ENCODE peak calls at places on chromosome 5, in ten cellular contexts. One of them, this sample, is unnamed.

GRCh38 chr5:180970336-180970735 is 18.3 kb upstream of the BTNL3 start:
- DNase-seq in CD8-positive, alpha-beta memory T cell: no peak
- DNase-seq in fibroblast of the aortic adventitia: no peak
- DNase-seq in BE2C: no peak
- DNase-seq in CD8-positive, alpha-beta T cell: no peak
- DNase-seq in SJSA1: no peak
- DNase-seq in ovary: no peak
- DNase-seq in astrocyte of the spinal cord: no peak
- DNase-seq in SK-N-SH: no peak
- DNase-seq in GM06990: no peak
- DNase-seq in this sample: no peak

GRCh38 chr5:72921886-72922285 is 34.0 kb upstream of the FCHO2 start:
- DNase-seq in CD8-positive, alpha-beta memory T cell: no peak
- DNase-seq in fibroblast of the aortic adventitia: no peak
- DNase-seq in BE2C: no peak
- DNase-seq in CD8-positive, alpha-beta T cell: no peak
- DNase-seq in SJSA1: no peak
- DNase-seq in ovary: no peak
- DNase-seq in astrocyte of the spinal cord: no peak
- DNase-seq in SK-N-SH: no peak
- DNase-seq in GM06990: no peak
- DNase-seq in this sample: no peak

GRCh38 chr5:554284-554988 is 30.2 kb upstream of the SLC9A3 start:
- DNase-seq in CD8-positive, alpha-beta memory T cell: no peak
- DNase-seq in fibroblast of the aortic adventitia: no peak
- DNase-seq in BE2C: peak
- DNase-seq in CD8-positive, alpha-beta T cell: no peak
- DNase-seq in SJSA1: no peak
- DNase-seq in ovary: no peak
- DNase-seq in astrocyte of the spinal cord: no peak
- DNase-seq in SK-N-SH: no peak
- DNase-seq in GM06990: no peak
- DNase-seq in this sample: no peak

GRCh38 chr5:138874241-138874640 is 894 bp downstream of the LRRTM2 start:
- DNase-seq in CD8-positive, alpha-beta memory T cell: no peak
- DNase-seq in fibroblast of the aortic adventitia: peak
- DNase-seq in BE2C: peak
- DNase-seq in CD8-positive, alpha-beta T cell: no peak
- DNase-seq in SJSA1: no peak
- DNase-seq in ovary: no peak
- DNase-seq in astrocyte of the spinal cord: peak
- DNase-seq in SK-N-SH: peak
- DNase-seq in GM06990: no peak
- DNase-seq in this sample: no peak

GRCh38 chr5:173515526-173515925 is 100.9 kb downstream of the BOD1 start:
- DNase-seq in CD8-positive, alpha-beta memory T cell: no peak
- DNase-seq in fibroblast of the aortic adventitia: peak
- DNase-seq in BE2C: no peak
- DNase-seq in CD8-positive, alpha-beta T cell: no peak
- DNase-seq in SJSA1: peak
- DNase-seq in ovary: no peak
- DNase-seq in astrocyte of the spinal cord: no peak
- DNase-seq in SK-N-SH: no peak
- DNase-seq in GM06990: no peak
- DNase-seq in this sample: no peak

GRCh38 chr5:41252036-41252435 is 38.7 kb upstream of the C6 start:
- DNase-seq in CD8-positive, alpha-beta memory T cell: no peak
- DNase-seq in fibroblast of the aortic adventitia: peak
- DNase-seq in BE2C: no peak
- DNase-seq in CD8-positive, alpha-beta T cell: no peak
- DNase-seq in SJSA1: no peak
- DNase-seq in ovary: no peak
- DNase-seq in astrocyte of the spinal cord: peak
- DNase-seq in SK-N-SH: no peak
- DNase-seq in GM06990: no peak
- DNase-seq in this sample: no peak

GRCh38 chr5:143641957-143642356 is 170.0 kb upstream of the HMHB1 start:
- DNase-seq in CD8-positive, alpha-beta memory T cell: no peak
- DNase-seq in fibroblast of the aortic adventitia: no peak
- DNase-seq in BE2C: no peak
- DNase-seq in CD8-positive, alpha-beta T cell: no peak
- DNase-seq in SJSA1: no peak
- DNase-seq in ovary: no peak
- DNase-seq in astrocyte of the spinal cord: no peak
- DNase-seq in SK-N-SH: no peak
- DNase-seq in GM06990: no peak
- DNase-seq in this sample: no peak

GRCh38 chr5:81401266-81401665 is 7.3 kb upstream of the ACOT12 start:
- DNase-seq in CD8-positive, alpha-beta memory T cell: no peak
- DNase-seq in fibroblast of the aortic adventitia: no peak
- DNase-seq in BE2C: no peak
- DNase-seq in CD8-positive, alpha-beta T cell: no peak
- DNase-seq in SJSA1: no peak
- DNase-seq in ovary: no peak
- DNase-seq in astrocyte of the spinal cord: no peak
- DNase-seq in SK-N-SH: no peak
- DNase-seq in GM06990: no peak
- DNase-seq in this sample: no peak

GRCh38 chr5:151880304-151880703 is 44.3 kb downstream of the GLRA1 start:
- DNase-seq in CD8-positive, alpha-beta memory T cell: no peak
- DNase-seq in fibroblast of the aortic adventitia: no peak
- DNase-seq in BE2C: no peak
- DNase-seq in CD8-positive, alpha-beta T cell: no peak
- DNase-seq in SJSA1: no peak
- DNase-seq in ovary: no peak
- DNase-seq in astrocyte of the spinal cord: no peak
- DNase-seq in SK-N-SH: no peak
- DNase-seq in GM06990: no peak
- DNase-seq in this sample: no peak

GRCh38 chr5:102545175-102545574 is 46.4 kb upstream of the SLCO6A1 start:
- DNase-seq in CD8-positive, alpha-beta memory T cell: no peak
- DNase-seq in fibroblast of the aortic adventitia: no peak
- DNase-seq in BE2C: peak
- DNase-seq in CD8-positive, alpha-beta T cell: no peak
- DNase-seq in SJSA1: no peak
- DNase-seq in ovary: no peak
- DNase-seq in astrocyte of the spinal cord: no peak
- DNase-seq in SK-N-SH: peak
- DNase-seq in GM06990: no peak
- DNase-seq in this sample: peak

GRCh38 chr5:109682383-109682782 is 7.3 kb upstream of the MAN2A1 start:
- DNase-seq in CD8-positive, alpha-beta memory T cell: no peak
- DNase-seq in fibroblast of the aortic adventitia: no peak
- DNase-seq in BE2C: no peak
- DNase-seq in CD8-positive, alpha-beta T cell: no peak
- DNase-seq in SJSA1: peak
- DNase-seq in ovary: no peak
- DNase-seq in astrocyte of the spinal cord: no peak
- DNase-seq in SK-N-SH: no peak
- DNase-seq in GM06990: no peak
- DNase-seq in this sample: no peak

GRCh38 chr5:121969660-121970295 is 8.0 kb downstream of the SRFBP1 start:
- DNase-seq in CD8-positive, alpha-beta memory T cell: no peak
- DNase-seq in fibroblast of the aortic adventitia: peak
- DNase-seq in BE2C: no peak
- DNase-seq in CD8-positive, alpha-beta T cell: no peak
- DNase-seq in SJSA1: no peak
- DNase-seq in ovary: no peak
- DNase-seq in astrocyte of the spinal cord: peak
- DNase-seq in SK-N-SH: no peak
- DNase-seq in GM06990: no peak
- DNase-seq in this sample: no peak

GRCh38 chr5:172115541-172115982 is 72.5 kb downstream of the STK10 start:
- DNase-seq in CD8-positive, alpha-beta memory T cell: no peak
- DNase-seq in fibroblast of the aortic adventitia: peak
- DNase-seq in BE2C: no peak
- DNase-seq in CD8-positive, alpha-beta T cell: no peak
- DNase-seq in SJSA1: no peak
- DNase-seq in ovary: no peak
- DNase-seq in astrocyte of the spinal cord: no peak
- DNase-seq in SK-N-SH: peak
- DNase-seq in GM06990: no peak
- DNase-seq in this sample: no peak
- H3K4me3 ChIP-seq in CD8-positive, alpha-beta memory T cell: peak
- H3K4me3 ChIP-seq in fibroblast of the aortic adventitia: no peak
- H3K4me3 ChIP-seq in BE2C: no peak
- H3K4me3 ChIP-seq in CD8-positive, alpha-beta T cell: peak
- H3K4me3 ChIP-seq in SJSA1: no peak
- H3K4me3 ChIP-seq in ovary: no peak
- H3K4me3 ChIP-seq in astrocyte of the spinal cord: no peak
- H3K4me3 ChIP-seq in SK-N-SH: no peak
- H3K4me3 ChIP-seq in GM06990: peak
- H3K4me3 ChIP-seq in this sample: no peak

GRCh38 chr5:177302354-177303110 is 987 bp downstream of the RAB24 start:
- DNase-seq in CD8-positive, alpha-beta memory T cell: no peak
- DNase-seq in fibroblast of the aortic adventitia: peak
- DNase-seq in BE2C: peak
- DNase-seq in CD8-positive, alpha-beta T cell: no peak
- DNase-seq in SJSA1: no peak
- DNase-seq in ovary: no peak
- DNase-seq in astrocyte of the spinal cord: no peak
- DNase-seq in SK-N-SH: peak
- DNase-seq in GM06990: no peak
- DNase-seq in this sample: no peak
- H3K4me3 ChIP-seq in CD8-positive, alpha-beta memory T cell: peak
- H3K4me3 ChIP-seq in fibroblast of the aortic adventitia: peak
- H3K4me3 ChIP-seq in BE2C: peak
- H3K4me3 ChIP-seq in CD8-positive, alpha-beta T cell: peak
- H3K4me3 ChIP-seq in SJSA1: peak
- H3K4me3 ChIP-seq in ovary: peak
- H3K4me3 ChIP-seq in astrocyte of the spinal cord: peak
- H3K4me3 ChIP-seq in SK-N-SH: peak
- H3K4me3 ChIP-seq in GM06990: peak
- H3K4me3 ChIP-seq in this sample: peak

GRCh38 chr5:1881731-1882336 is 891 bp downstream of the IRX4 start:
- DNase-seq in CD8-positive, alpha-beta memory T cell: no peak
- DNase-seq in fibroblast of the aortic adventitia: no peak
- DNase-seq in BE2C: no peak
- DNase-seq in CD8-positive, alpha-beta T cell: no peak
- DNase-seq in SJSA1: no peak
- DNase-seq in ovary: no peak
- DNase-seq in astrocyte of the spinal cord: no peak
- DNase-seq in SK-N-SH: no peak
- DNase-seq in GM06990: no peak
- DNase-seq in this sample: no peak

GRCh38 chr5:1881273-1881586 is 1.5 kb downstream of the IRX4 start:
- DNase-seq in CD8-positive, alpha-beta memory T cell: no peak
- DNase-seq in fibroblast of the aortic adventitia: peak
- DNase-seq in BE2C: no peak
- DNase-seq in CD8-positive, alpha-beta T cell: no peak
- DNase-seq in SJSA1: no peak
- DNase-seq in ovary: no peak
- DNase-seq in astrocyte of the spinal cord: no peak
- DNase-seq in SK-N-SH: no peak
- DNase-seq in GM06990: no peak
- DNase-seq in this sample: no peak

GRCh38 chr5:1883925-1884637 is 1.4 kb upstream of the IRX4 start:
- DNase-seq in CD8-positive, alpha-beta memory T cell: no peak
- DNase-seq in fibroblast of the aortic adventitia: no peak
- DNase-seq in BE2C: no peak
- DNase-seq in CD8-positive, alpha-beta T cell: no peak
- DNase-seq in SJSA1: no peak
- DNase-seq in ovary: no peak
- DNase-seq in astrocyte of the spinal cord: no peak
- DNase-seq in SK-N-SH: no peak
- DNase-seq in GM06990: no peak
- DNase-seq in this sample: no peak

GRCh38 chr5:1883120-1883924 is 597 bp upstream of the IRX4 start:
- DNase-seq in CD8-positive, alpha-beta memory T cell: no peak
- DNase-seq in fibroblast of the aortic adventitia: no peak
- DNase-seq in BE2C: no peak
- DNase-seq in CD8-positive, alpha-beta T cell: no peak
- DNase-seq in SJSA1: no peak
- DNase-seq in ovary: no peak
- DNase-seq in astrocyte of the spinal cord: no peak
- DNase-seq in SK-N-SH: peak
- DNase-seq in GM06990: no peak
- DNase-seq in this sample: no peak

DNA sequence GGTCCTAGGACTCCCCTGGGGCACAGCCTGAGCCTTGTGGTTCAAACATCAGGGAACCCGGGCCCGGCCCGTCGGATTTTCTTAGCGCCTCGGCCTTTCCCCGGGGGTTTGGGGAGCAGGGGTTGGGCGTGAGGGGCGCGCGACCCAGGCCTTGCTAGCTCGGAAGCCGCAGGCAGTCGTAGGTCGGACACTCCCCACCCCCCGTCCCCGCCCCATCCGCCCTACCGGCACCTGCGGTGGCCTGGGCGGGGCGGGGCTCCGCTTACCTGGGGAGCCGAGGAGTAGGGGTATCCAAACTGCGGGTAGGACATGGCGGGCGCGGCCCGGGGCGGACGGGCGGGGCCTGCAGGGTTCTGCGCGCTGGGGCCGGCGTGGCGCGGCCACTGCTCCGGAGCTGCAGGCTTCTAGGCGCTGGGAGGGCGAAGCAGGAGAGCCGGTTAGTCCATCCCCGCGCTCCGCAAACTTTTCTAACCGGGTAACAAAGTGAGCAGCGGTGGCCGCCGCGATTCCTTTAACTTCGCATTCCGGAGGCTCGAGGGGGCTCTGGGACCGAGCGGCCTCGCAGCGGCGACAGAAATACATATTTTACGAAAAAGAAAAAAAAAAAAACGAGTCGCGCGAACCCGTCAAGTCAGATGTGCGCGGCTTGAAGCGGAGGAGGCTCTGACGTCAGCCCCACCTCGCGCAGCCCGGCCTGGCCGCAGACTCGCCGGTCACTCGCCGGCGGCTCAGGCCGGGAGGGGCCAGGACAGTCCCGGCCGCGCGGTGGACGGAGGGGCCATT is at the start of gene IRX4:
- DNase-seq in CD8-positive, alpha-beta memory T cell: no peak
- DNase-seq in fibroblast of the aortic adventitia: peak
- DNase-seq in BE2C: no peak
- DNase-seq in CD8-positive, alpha-beta T cell: no peak
- DNase-seq in SJSA1: no peak
- DNase-seq in ovary: no peak
- DNase-seq in astrocyte of the spinal cord: no peak
- DNase-seq in SK-N-SH: peak
- DNase-seq in GM06990: no peak
- DNase-seq in this sample: no peak
- H3K4me3 ChIP-seq in CD8-positive, alpha-beta memory T cell: no peak
- H3K4me3 ChIP-seq in fibroblast of the aortic adventitia: no peak
- H3K4me3 ChIP-seq in BE2C: no peak
- H3K4me3 ChIP-seq in CD8-positive, alpha-beta T cell: no peak
- H3K4me3 ChIP-seq in SJSA1: no peak
- H3K4me3 ChIP-seq in ovary: no peak
- H3K4me3 ChIP-seq in astrocyte of the spinal cord: no peak
- H3K4me3 ChIP-seq in SK-N-SH: no peak
- H3K4me3 ChIP-seq in GM06990: no peak
- H3K4me3 ChIP-seq in this sample: no peak

DNA sequence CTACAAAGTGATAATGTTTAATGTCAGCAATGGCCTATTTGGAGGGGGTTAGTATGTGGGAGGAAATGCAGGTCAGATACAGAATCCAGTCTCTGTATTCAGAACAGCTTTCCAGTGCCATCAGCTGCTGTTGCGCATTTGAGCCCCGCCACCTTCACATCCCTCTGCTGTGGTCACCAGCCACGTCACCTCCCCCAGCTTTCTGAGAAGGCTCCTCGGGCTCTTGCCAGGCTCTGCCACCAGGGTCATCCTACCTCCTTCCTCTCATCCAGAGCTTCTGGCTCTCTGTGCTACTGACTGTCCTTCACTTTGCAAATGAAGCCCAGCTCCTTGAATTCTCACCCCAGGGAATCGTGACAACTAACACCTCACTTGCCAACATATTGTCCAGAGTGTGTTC is 138.8 kb downstream of the PIK3R1 start:
- DNase-seq in CD8-positive, alpha-beta memory T cell: no peak
- DNase-seq in fibroblast of the aortic adventitia: no peak
- DNase-seq in BE2C: no peak
- DNase-seq in CD8-positive, alpha-beta T cell: no peak
- DNase-seq in SJSA1: no peak
- DNase-seq in ovary: no peak
- DNase-seq in astrocyte of the spinal cord: no peak
- DNase-seq in SK-N-SH: no peak
- DNase-seq in GM06990: no peak
- DNase-seq in this sample: no peak
- H3K4me3 ChIP-seq in CD8-positive, alpha-beta memory T cell: no peak
- H3K4me3 ChIP-seq in fibroblast of the aortic adventitia: no peak
- H3K4me3 ChIP-seq in BE2C: no peak
- H3K4me3 ChIP-seq in CD8-positive, alpha-beta T cell: no peak
- H3K4me3 ChIP-seq in SJSA1: no peak
- H3K4me3 ChIP-seq in ovary: no peak
- H3K4me3 ChIP-seq in astrocyte of the spinal cord: no peak
- H3K4me3 ChIP-seq in SK-N-SH: no peak
- H3K4me3 ChIP-seq in GM06990: no peak
- H3K4me3 ChIP-seq in this sample: no peak